ENCODE peak calls at places on chromosomes 7 and 10, in seven cellular contexts. O is IMR-90, Y is neuronal stem cell, X is H1, U is mesenchymal stem cell, B is mesendoderm, W is trophoblast cell. G is an unnamed sample.
A peak's percentile ranks its signal among the peaks of the same experiment; 100 is the strongest.

GRCh38 chr10:123408660-123409059 is 254.5 kb downstream of the BUB3 start:
- DNase-seq in O (no peak), Y (no peak), X (no peak), U (no peak), B (no peak), W (peak; percentile 64), G (no peak)

GRCh38 chr7:37488163-37488759 is 39.6 kb upstream of the ELMO1 start:
- DNase-seq in O (no peak), Y (no peak), X (no peak), U (peak; percentile 13), B (peak; percentile 16), W (no peak), G (peak; percentile 62)

GRCh38 chr7:76300210-76300731 is 2.2 kb upstream of the HSPB1 start:
- DNase-seq in O (peak; percentile 82), Y (no peak), X (no peak), U (peak; percentile 81), B (no peak), W (peak; percentile 96), G (no peak)

GRCh38 chr7:34762769-34763168 is 104.8 kb downstream of the NPSR1 start:
- DNase-seq in O (peak; percentile 0), Y (no peak), X (no peak), U (peak; percentile 16), B (no peak), W (peak; percentile 80), G (no peak)

GRCh38 chr10:51507476-51507875 is 191.9 kb downstream of the CSTF2T start:
- DNase-seq in O (no peak), Y (no peak), X (no peak), U (no peak), B (no peak), W (no peak), G (no peak)

GRCh38 chr10:21315321-21316220 is 209.9 kb downstream of the SKIDA1 start:
- DNase-seq in O (peak; percentile 86), Y (peak; percentile 59), X (no peak), U (peak; percentile 92), B (peak; percentile 94), W (peak; percentile 68), G (peak; percentile 78)

GRCh38 chr7:100894860-100895700 is 608 bp downstream of the ACHE start:
- DNase-seq in O (no peak), Y (peak; percentile 86), X (peak; percentile 58), U (peak; percentile 46), B (peak; percentile 79), W (peak; percentile 39), G (peak; percentile 80)

GRCh38 chr7:95897557-95898183 is 125.3 kb downstream of the DYNC1I1 start:
- DNase-seq in O (no peak), Y (no peak), X (no peak), U (no peak), B (peak; percentile 23), W (no peak), G (no peak)

GRCh38 chr7:11830582-11831382 is 1.2 kb downstream of the THSD7A start:
- DNase-seq in O (peak; percentile 1), Y (no peak), X (no peak), U (peak; percentile 28), B (peak; percentile 42), W (peak; percentile 71), G (no peak)

GRCh38 chr10:86650151-86650550 is 4.2 kb upstream of the OPN4 start:
- DNase-seq in O (no peak), Y (no peak), X (no peak), U (no peak), B (no peak), W (no peak), G (no peak)

GRCh38 chr7:1666251-1666778 is 3.8 kb upstream of the ELFN1 start:
- DNase-seq in O (no peak), Y (no peak), X (no peak), U (peak; percentile 1), B (no peak), W (no peak), G (peak; percentile 29)

GRCh38 chr10:86648706-86649426 is 5.5 kb upstream of the OPN4 start:
- DNase-seq in O (peak; percentile 68), Y (no peak), X (no peak), U (peak; percentile 63), B (no peak), W (no peak), G (no peak)

GRCh38 chr10:132223156-132223590 is 36.4 kb downstream of the DPYSL4 start:
- DNase-seq in O (peak; percentile 71), Y (peak; percentile 62), X (peak; percentile 63), U (peak; percentile 72), B (peak; percentile 93), W (peak; percentile 84), G (peak; percentile 94)

GRCh38 chr7:82325416-82325815 is 118.2 kb downstream of the CACNA2D1 start:
- DNase-seq in O (peak; percentile 68), Y (no peak), X (no peak), U (no peak), B (no peak), W (no peak), G (no peak)

GRCh38 chr10:102175415-102175814 is 23.2 kb downstream of the NOLC1 start:
- DNase-seq in O (peak; percentile 85), Y (no peak), X (no peak), U (peak; percentile 69), B (no peak), W (no peak), G (no peak)

GRCh38 chr10:46254007-46254383 is 32.8 kb upstream of the ANTXRL start:
- DNase-seq in O (no peak), Y (no peak), X (no peak), U (no peak), B (no peak), W (no peak), G (no peak)

GRCh38 chr7:584122-584465 is 64.4 kb upstream of the PDGFA start:
- DNase-seq in O (no peak), Y (no peak), X (no peak), U (no peak), B (no peak), W (peak; percentile 15), G (no peak)

GRCh38 chr10:123323884-123324283 is 169.7 kb downstream of the BUB3 start:
- DNase-seq in O (no peak), Y (no peak), X (no peak), U (no peak), B (no peak), W (no peak), G (no peak)

DNA sequence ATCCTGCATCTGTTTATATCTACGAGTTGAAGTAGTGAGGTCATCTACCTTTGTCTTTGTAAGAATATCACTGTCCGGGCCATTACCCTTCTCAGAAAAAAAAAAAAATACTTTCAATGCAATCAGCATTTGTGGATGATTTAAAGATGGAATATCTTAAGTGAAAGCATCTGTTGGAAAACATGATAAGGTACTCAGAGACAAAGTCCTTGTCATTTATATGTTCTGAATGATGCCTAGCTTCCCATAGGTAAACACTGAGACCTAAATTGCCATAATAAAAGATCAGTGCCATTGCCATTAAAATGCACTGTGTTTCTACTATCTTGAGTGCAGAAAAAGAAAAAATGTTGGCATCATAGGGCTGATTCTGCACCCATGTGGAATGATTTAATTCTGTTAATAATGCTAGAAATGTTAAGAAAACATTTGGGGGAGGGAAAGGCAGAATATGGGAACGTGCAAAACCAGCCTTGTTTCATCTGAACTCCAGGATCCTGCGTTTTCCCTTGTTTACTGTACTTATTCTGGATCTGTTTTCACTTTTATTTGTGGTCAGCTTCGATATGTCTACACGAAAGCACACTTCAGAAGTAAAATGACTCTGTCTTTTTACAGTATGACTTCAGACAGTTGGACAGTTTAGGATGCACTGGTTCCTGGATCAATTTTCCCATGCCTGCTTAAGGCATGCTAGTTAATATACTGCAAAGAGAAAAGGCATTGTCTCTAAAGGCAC is 669.8 kb downstream of the SUGCT start:
- DNase-seq in O (no peak), Y (no peak), X (no peak), U (no peak), B (no peak), W (no peak), G (no peak)
- H3K27ac ChIP-seq in O (no peak overlapping the region), Y (no peak overlapping the region), X (no peak overlapping the region), U (no peak overlapping the region), B (no peak overlapping the region), W (no peak overlapping the region), G (no peak overlapping the region)

GRCh38 chr10:110859947-110860376 is 11.8 kb upstream of the PDCD4 start:
- DNase-seq in O (peak; percentile 72), Y (no peak), X (no peak), U (peak; percentile 63), B (no peak), W (peak; percentile 63), G (no peak)
- H2BK120ac ChIP-seq in O (no peak overlapping the region), Y (no peak overlapping the region), X (no peak overlapping the region), U (peak overlapping the region; percentile 9), B (no peak overlapping the region), W (no peak overlapping the region), G (no peak overlapping the region)

GRCh38 chr7:78161781-78162180 is 363.2 kb downstream of the PHTF2 start:
- DNase-seq in O (no peak), Y (no peak), X (no peak), U (no peak), B (no peak), W (no peak), G (no peak)
- H3K27ac ChIP-seq in O (no peak overlapping the region), Y (no peak overlapping the region), X (no peak overlapping the region), U (no peak overlapping the region), B (no peak overlapping the region), W (no peak overlapping the region), G (no peak overlapping the region)

GRCh38 chr7:80905334-80905733 is 13.5 kb downstream of the SEMA3C start:
- DNase-seq in O (no peak), Y (no peak), X (no peak), U (no peak), B (no peak), W (peak; percentile 68), G (no peak)

GRCh38 chr7:80907141-80907601 is 11.7 kb downstream of the SEMA3C start:
- DNase-seq in O (no peak), Y (no peak), X (no peak), U (no peak), B (no peak), W (no peak), G (no peak)

GRCh38 chr7:80908360-80908797 is 10.5 kb downstream of the SEMA3C start:
- DNase-seq in O (no peak), Y (no peak), X (no peak), U (no peak), B (no peak), W (no peak), G (no peak)

GRCh38 chr7:80907612-80908011 is 11.2 kb downstream of the SEMA3C start:
- DNase-seq in O (no peak), Y (no peak), X (no peak), U (no peak), B (no peak), W (no peak), G (no peak)

GRCh38 chr7:80910228-80910627 is 8.6 kb downstream of the SEMA3C start:
- DNase-seq in O (no peak), Y (no peak), X (no peak), U (no peak), B (no peak), W (no peak), G (no peak)
- H2BK120ac ChIP-seq in O (no peak overlapping the region), Y (no peak overlapping the region), X (no peak overlapping the region), U (no peak overlapping the region), B (no peak overlapping the region), W (no peak overlapping the region), G (no peak overlapping the region)

GRCh38 chr10:80737209-80737608 is 199.5 kb downstream of the SH2D4B start:
- DNase-seq in O (no peak), Y (no peak), X (no peak), U (no peak), B (peak; percentile 54), W (no peak), G (no peak)
- H3K27ac ChIP-seq in O (no peak overlapping the region), Y (no peak overlapping the region), X (no peak overlapping the region), U (no peak overlapping the region), B (peak overlapping the region; percentile 90), W (no peak overlapping the region), G (no peak overlapping the region)